ENCODE peak calls at places on chromosome 3, in ten cellular contexts. H is hippocampal formation; K is lower leg skin; D is NCI-H1105; P is body of pancreas; I is SW480; F is activated CD4-positive, alpha-beta T cell treated with anti-CD3 and anti-CD28 coated beads for 24 hours; R is MCF 10A; E is HTR-8/SVneo; C is GM03348. L is an unnamed sample.

GRCh38 chr3:111652492-111653180 is 57.5 kb upstream of the ZBED2 start:
- DNase-seq in K (no peak), R (no peak), I (no peak), E (no peak), C (no peak), F (no peak), D (no peak), H (no peak), P (no peak), L (no peak)

GRCh38 chr3:187782008-187782407 is 36.7 kb upstream of the BCL6 start:
- DNase-seq in H (no peak), P (no peak), D (no peak), I (no peak), C (no peak), R (no peak), E (no peak), K (no peak), F (no peak), L (no peak)

GRCh38 chr3:71998995-71999673 is 214.2 kb upstream of the PROK2 start:
- DNase-seq in P (no peak), H (no peak), I (no peak), R (peak), E (peak), D (no peak), C (peak), F (no peak), K (no peak), L (no peak)

GRCh38 chr3:80350771-80351170 is 583.0 kb upstream of the ROBO1 start:
- DNase-seq in P (no peak), D (no peak), I (no peak), C (no peak), E (no peak), R (no peak), K (no peak), F (no peak), H (no peak), L (no peak)

GRCh38 chr3:123778991-123779622 is 105.0 kb downstream of the MYLK start:
- DNase-seq in I (no peak), H (peak), C (no peak), R (no peak), D (no peak), F (no peak), P (peak), K (no peak), E (no peak), L (peak)

GRCh38 chr3:38644662-38645053 is 4.8 kb downstream of the SCN5A start:
- DNase-seq in K (no peak), C (no peak), I (no peak), E (no peak), F (no peak), P (no peak), D (no peak), H (no peak), R (no peak), L (no peak)

GRCh38 chr3:23479026-23479425 is 275.9 kb downstream of the UBE2E2 start:
- DNase-seq in K (no peak), R (no peak), D (no peak), F (no peak), E (no peak), C (no peak), H (no peak), P (no peak), I (no peak), L (no peak)

GRCh38 chr3:189641776-189642175 is 10.6 kb downstream of the TP63 start:
- DNase-seq in E (no peak), I (no peak), R (no peak), D (no peak), K (no peak), C (no peak), F (no peak), H (no peak), P (no peak), L (no peak)

GRCh38 chr3:101813817-101814440 is 34.9 kb downstream of the NXPE3 start:
- DNase-seq in H (no peak), K (no peak), E (peak), R (peak), C (peak), I (peak), D (no peak), F (no peak), P (no peak), L (no peak)

GRCh38 chr3:17491601-17492000 is 250.8 kb downstream of the TBC1D5 start:
- DNase-seq in D (no peak), R (peak), F (no peak), C (no peak), K (no peak), P (no peak), H (no peak), E (no peak), I (no peak), L (no peak)

GRCh38 chr3:41194701-41195100 is 4.6 kb upstream of the CTNNB1 start:
- DNase-seq in D (peak), C (no peak), H (no peak), R (no peak), E (no peak), I (no peak), K (no peak), F (no peak), P (no peak), L (no peak)

GRCh38 chr3:68893600-68894239 is 38.6 kb downstream of the TAFA4 start:
- DNase-seq in P (no peak), I (peak), D (peak), C (peak), R (peak), K (no peak), H (no peak), F (no peak), E (peak), L (peak)

GRCh38 chr3:22366781-22367180 is 615.8 kb upstream of the ZNF385D start:
- DNase-seq in K (no peak), I (no peak), H (no peak), P (no peak), D (no peak), C (no peak), F (no peak), R (no peak), E (no peak), L (no peak)

GRCh38 chr3:149969945-149970715 is 565 bp downstream of the PFN2 start:
- DNase-seq in H (peak), R (peak), E (peak), P (peak), C (peak), K (peak), I (peak), F (peak), D (peak), L (peak)

GRCh38 chr3:129107793-129108192 is 13.8 kb downstream of the RAB43 start:
- DNase-seq in C (no peak), E (no peak), K (no peak), F (no peak), D (no peak), P (no peak), H (no peak), R (no peak), I (no peak), L (no peak)

GRCh38 chr3:189349772-189350171 is 178.0 kb downstream of the TPRG1 start:
- DNase-seq in K (no peak), E (no peak), R (no peak), F (no peak), C (peak), D (no peak), H (no peak), I (no peak), P (no peak), L (no peak)

GRCh38 chr3:32421991-32422859 is 30.6 kb downstream of the CMTM7 start:
- DNase-seq in I (peak), F (no peak), R (peak), E (peak), D (peak), H (peak), K (peak), C (peak), P (peak), L (peak)

GRCh38 chr3:70702132-70702531 is 389.7 kb upstream of the MDFIC2 start:
- DNase-seq in C (no peak), D (no peak), I (no peak), E (no peak), R (no peak), H (no peak), K (no peak), F (no peak), P (no peak), L (no peak)

GRCh38 chr3:42632146-42632545 is 21.4 kb upstream of the ZBTB47 start:
- DNase-seq in R (peak), P (no peak), H (no peak), D (no peak), F (no peak), E (no peak), I (no peak), C (no peak), K (no peak), L (no peak)

GRCh38 chr3:155283092-155284056 is 10.1 kb downstream of the STRIT1 start:
- DNase-seq in K (no peak), I (no peak), H (no peak), C (no peak), R (no peak), P (no peak), E (no peak), D (no peak), F (no peak), L (no peak)

GRCh38 chr3:30300844-30301243 is 305.6 kb upstream of the TGFBR2 start:
- DNase-seq in D (no peak), C (no peak), H (no peak), R (no peak), I (no peak), K (no peak), P (no peak), E (no peak), F (no peak), L (no peak)

GRCh38 chr3:154973851-154974250 is 106.3 kb upstream of the MME start:
- DNase-seq in H (no peak), C (no peak), K (no peak), P (no peak), F (no peak), D (no peak), E (no peak), R (no peak), I (no peak), L (no peak)

GRCh38 chr3:133457465-133458067 is 57.7 kb downstream of the BFSP2 start:
- DNase-seq in H (no peak), F (no peak), D (no peak), P (no peak), C (no peak), R (peak), I (no peak), E (no peak), K (no peak), L (no peak)

GRCh38 chr3:182397164-182397563 is 396.1 kb upstream of the ATP11B start:
- DNase-seq in R (no peak), K (no peak), C (no peak), D (no peak), F (no peak), P (no peak), H (no peak), E (no peak), I (no peak), L (no peak)

GRCh38 chr3:187618732-187619131 is 51.5 kb downstream of the SST start:
- DNase-seq in D (no peak), E (no peak), R (no peak), H (no peak), I (no peak), P (no peak), C (no peak), F (no peak), K (no peak), L (no peak)

GRCh38 chr3:119524931-119525662 is 26.8 kb downstream of the TIMMDC1 start:
- DNase-seq in R (no peak), K (no peak), D (no peak), H (no peak), E (no peak), F (no peak), P (no peak), I (peak), C (peak), L (peak)

GRCh38 chr3:98772022-98772421 is 8.9 kb downstream of the ST3GAL6 start:
- DNase-seq in E (no peak), K (no peak), I (no peak), P (no peak), F (no peak), D (no peak), C (no peak), R (no peak), H (no peak), L (no peak)

GRCh38 chr3:36933540-36934296 is 11.1 kb downstream of the TRANK1 start:
- DNase-seq in K (no peak), I (no peak), E (no peak), P (no peak), H (no peak), R (no peak), F (no peak), D (no peak), C (no peak), L (no peak)

GRCh38 chr3:17901893-17902292 is 159.5 kb upstream of the TBC1D5 start:
- DNase-seq in E (no peak), D (no peak), K (no peak), C (no peak), H (no peak), F (no peak), I (no peak), P (no peak), R (no peak), L (no peak)

GRCh38 chr3:14336414-14337285 is 65.8 kb upstream of the SLC6A6 start:
- DNase-seq in F (no peak), H (no peak), C (no peak), R (peak), K (no peak), E (no peak), D (no peak), P (peak), I (no peak), L (no peak)